ENCODE peak calls at places on chromosomes 11 and 22, in four cellular contexts. One of them, this sample, is unnamed.

GRCh38 chr11:63494936-63495335 is 4.0 kb upstream of the PLAAT5 start:
- DNase-seq in GM23338: no peak
- DNase-seq in K562: no peak
- DNase-seq in HepG2: no peak
- DNase-seq in this sample: no peak

GRCh38 chr11:69541501-69542313 is 60.2 kb downstream of the LINC01488 start:
- DNase-seq in HepG2: peak
- DNase-seq in K562: no peak
- DNase-seq in GM23338: no peak
- DNase-seq in this sample: no peak

GRCh38 chr11:119376197-119376847 is 5.2 kb downstream of the USP2 start:
- DNase-seq in HepG2: peak
- DNase-seq in K562: no peak
- DNase-seq in GM23338: no peak
- DNase-seq in this sample: no peak

GRCh38 chr11:117375960-117376359 is 48.3 kb downstream of the CEP164 start:
- DNase-seq in HepG2: no peak
- DNase-seq in GM23338: no peak
- DNase-seq in K562: no peak
- DNase-seq in this sample: no peak

GRCh38 chr11:86047275-86047991 is 21.5 kb downstream of the PICALM start:
- DNase-seq in K562: no peak
- DNase-seq in HepG2: no peak
- DNase-seq in GM23338: no peak
- DNase-seq in this sample: no peak

GRCh38 chr11:127496165-127496564 is 495.6 kb upstream of the KIRREL3 start:
- DNase-seq in K562: no peak
- DNase-seq in HepG2: no peak
- DNase-seq in GM23338: no peak
- DNase-seq in this sample: no peak

GRCh38 chr22:48715511-48715910 is 1112.2 kb downstream of the BRD1 start:
- DNase-seq in HepG2: no peak
- DNase-seq in GM23338: no peak
- DNase-seq in K562: no peak
- DNase-seq in this sample: no peak

GRCh38 chr11:68448604-68449011 is 11.9 kb upstream of the PPP6R3 start:
- DNase-seq in GM23338: no peak
- DNase-seq in HepG2: no peak
- DNase-seq in K562: no peak
- DNase-seq in this sample: no peak

GRCh38 chr11:60777106-60777505 is 8.0 kb upstream of the MS4A10 start:
- DNase-seq in K562: no peak
- DNase-seq in HepG2: no peak
- DNase-seq in GM23338: no peak
- DNase-seq in this sample: no peak

GRCh38 chr22:19851291-19852176 is 3.1 kb downstream of the GNB1L start:
- DNase-seq in K562: peak
- DNase-seq in GM23338: no peak
- DNase-seq in HepG2: no peak
- DNase-seq in this sample: no peak

GRCh38 chr11:79963886-79964660 is 523.2 kb upstream of the TENM4 start:
- DNase-seq in K562: no peak
- DNase-seq in HepG2: no peak
- DNase-seq in GM23338: no peak
- DNase-seq in this sample: no peak

GRCh38 chr11:2837096-2837601 is 48.4 kb downstream of the CDKN1C start:
- DNase-seq in GM23338: peak
- DNase-seq in HepG2: peak
- DNase-seq in K562: peak
- DNase-seq in this sample: no peak

DNA sequence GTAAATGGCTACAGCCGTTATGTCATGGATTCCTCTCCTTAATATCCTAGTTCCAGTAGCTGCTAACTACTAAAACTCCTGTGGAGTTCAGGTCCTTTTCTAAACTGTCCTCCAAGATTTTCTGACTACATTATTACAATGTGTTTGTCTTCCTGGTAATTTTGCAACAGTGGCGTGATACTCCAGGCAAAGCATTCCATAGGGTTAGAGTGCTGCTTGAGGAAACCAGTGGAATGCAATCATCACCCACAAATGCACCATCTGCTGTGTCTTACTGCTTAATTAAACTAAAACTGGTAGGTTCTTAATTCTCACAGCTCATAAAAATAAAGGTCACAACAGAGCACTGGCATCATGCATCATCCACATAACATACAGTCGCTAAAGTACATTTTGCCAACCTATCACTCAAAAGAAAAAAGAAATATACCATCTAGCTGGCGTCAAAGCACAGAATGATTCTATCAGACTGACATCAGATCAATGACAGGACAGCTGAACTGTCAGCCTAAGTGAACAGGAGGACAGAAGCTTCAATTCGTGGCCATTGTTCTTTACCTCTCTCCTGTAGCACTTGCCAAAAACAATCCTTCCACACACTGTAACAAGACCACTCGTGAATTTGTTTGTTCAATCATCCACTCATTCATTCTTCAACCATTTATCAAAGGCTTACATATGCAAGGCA is 182.5 kb downstream of the CADM1 start:
- DNase-seq in HepG2: no peak
- DNase-seq in K562: no peak
- DNase-seq in GM23338: no peak
- DNase-seq in this sample: no peak
- TF ChIP-seq CREB1 in HepG2: no peak
- TF ChIP-seq CREB1 in K562: no peak
- TF ChIP-seq CREB1 in GM23338: no peak
- TF ChIP-seq CREB1 in this sample: no peak

GRCh38 chr22:30890689-30891442 is 77.7 kb downstream of the MORC2 start:
- DNase-seq in GM23338: peak
- DNase-seq in HepG2: no peak
- DNase-seq in K562: peak
- DNase-seq in this sample: no peak
- TF ChIP-seq REST in GM23338: no peak
- TF ChIP-seq REST in HepG2: no peak
- TF ChIP-seq REST in K562: no peak
- TF ChIP-seq REST in this sample: no peak

GRCh38 chr11:47399860-47400812 is 8.3 kb upstream of the SLC39A13 start:
- DNase-seq in K562: peak
- DNase-seq in HepG2: no peak
- DNase-seq in GM23338: peak
- DNase-seq in this sample: no peak

GRCh38 chr11:47398551-47398950 is 9.8 kb upstream of the SLC39A13 start:
- DNase-seq in GM23338: no peak
- DNase-seq in K562: no peak
- DNase-seq in HepG2: no peak
- DNase-seq in this sample: no peak

GRCh38 chr11:47403135-47403534 is 5.3 kb upstream of the SLC39A13 start:
- DNase-seq in GM23338: no peak
- DNase-seq in K562: no peak
- DNase-seq in HepG2: no peak
- DNase-seq in this sample: no peak

GRCh38 chr11:47403571-47403970 is 4.8 kb upstream of the SLC39A13 start:
- DNase-seq in GM23338: no peak
- DNase-seq in HepG2: no peak
- DNase-seq in K562: no peak
- DNase-seq in this sample: no peak

GRCh38 chr11:47400813-47401279 is 7.5 kb upstream of the SLC39A13 start:
- DNase-seq in HepG2: no peak
- DNase-seq in GM23338: no peak
- DNase-seq in K562: peak
- DNase-seq in this sample: peak
- TF ChIP-seq CREB1 in HepG2: no peak
- TF ChIP-seq CREB1 in GM23338: no peak
- TF ChIP-seq CREB1 in K562: no peak
- TF ChIP-seq CREB1 in this sample: no peak

GRCh38 chr11:34601609-34602008 is 19.3 kb upstream of the EHF start:
- DNase-seq in K562: no peak
- DNase-seq in GM23338: no peak
- DNase-seq in HepG2: peak
- DNase-seq in this sample: no peak
- TF ChIP-seq REST in K562: no peak
- TF ChIP-seq REST in GM23338: no peak
- TF ChIP-seq REST in HepG2: no peak
- TF ChIP-seq REST in this sample: no peak

DNA sequence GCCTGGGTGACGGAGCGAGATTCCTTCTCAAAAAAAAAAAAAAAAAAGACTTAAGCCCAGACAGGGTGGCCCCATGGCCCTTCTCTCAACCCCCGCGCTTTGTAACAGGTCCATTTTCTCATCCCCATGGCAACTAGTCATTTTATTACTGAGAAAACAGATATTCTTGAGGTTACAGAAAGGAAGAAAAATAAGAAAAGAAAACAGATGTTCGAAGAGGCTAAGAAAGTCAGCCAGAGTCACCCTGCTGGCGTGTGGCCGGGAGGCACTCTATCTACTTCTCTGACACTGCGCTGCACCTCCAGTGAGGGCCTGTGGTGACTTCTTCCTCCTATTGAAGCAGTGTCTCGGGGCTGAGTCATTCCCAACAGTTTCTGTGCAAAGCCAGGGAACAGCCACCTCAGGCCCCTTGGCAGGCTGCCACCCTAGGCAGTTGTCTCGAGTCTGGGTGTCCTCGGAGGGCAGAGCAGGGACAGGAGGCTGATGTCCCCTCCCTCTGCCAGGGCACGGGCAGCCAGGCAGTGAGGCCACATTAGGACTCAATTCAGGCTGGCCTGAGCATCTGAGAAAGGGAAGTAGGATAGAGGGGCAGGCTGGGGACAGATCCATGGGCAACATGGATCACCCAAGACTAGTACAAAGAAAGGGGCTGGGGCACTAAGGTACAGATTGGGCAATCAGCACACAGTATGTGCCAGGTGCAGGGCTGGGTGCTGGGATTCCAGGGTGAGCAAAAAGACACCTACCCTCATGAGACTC is 16.4 kb upstream of the SYVN1 start:
- DNase-seq in HepG2: peak
- DNase-seq in K562: peak
- DNase-seq in GM23338: no peak
- DNase-seq in this sample: peak
- TF ChIP-seq CREB1 in HepG2: no peak
- TF ChIP-seq CREB1 in K562: no peak
- TF ChIP-seq CREB1 in GM23338: no peak
- TF ChIP-seq CREB1 in this sample: no peak

DNA sequence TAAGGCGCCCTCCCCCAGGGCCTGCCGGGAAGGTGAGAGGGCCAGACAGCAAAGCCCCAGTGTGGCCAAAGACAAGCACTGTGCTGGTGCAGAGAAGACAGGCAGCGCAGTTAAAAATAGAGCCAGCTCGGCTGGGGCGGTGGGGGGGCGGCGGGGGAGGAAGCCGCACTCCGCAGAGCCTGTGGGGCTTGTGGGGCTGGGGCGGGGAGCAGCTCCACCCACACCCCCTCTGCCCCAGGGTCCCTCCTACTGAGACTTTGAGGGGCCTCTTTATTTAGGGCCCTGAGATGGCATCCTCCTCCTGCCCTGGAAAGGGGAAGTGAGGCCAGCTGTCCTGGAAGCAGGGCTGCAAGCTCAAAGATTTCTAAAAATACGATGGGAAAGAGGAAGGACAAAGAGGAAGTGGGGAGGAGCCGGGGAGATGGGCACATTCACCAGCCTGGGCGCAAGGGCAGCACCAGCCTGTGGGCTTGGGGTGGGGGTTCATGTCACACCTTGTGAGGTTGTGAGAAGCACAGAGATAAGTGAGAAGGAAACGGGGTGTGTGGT is 2.6 kb downstream of the CYTH4 start:
- DNase-seq in K562: no peak
- DNase-seq in GM23338: no peak
- DNase-seq in HepG2: no peak
- DNase-seq in this sample: peak
- TF ChIP-seq REST in K562: no peak
- TF ChIP-seq REST in GM23338: no peak
- TF ChIP-seq REST in HepG2: no peak
- TF ChIP-seq REST in this sample: no peak

DNA sequence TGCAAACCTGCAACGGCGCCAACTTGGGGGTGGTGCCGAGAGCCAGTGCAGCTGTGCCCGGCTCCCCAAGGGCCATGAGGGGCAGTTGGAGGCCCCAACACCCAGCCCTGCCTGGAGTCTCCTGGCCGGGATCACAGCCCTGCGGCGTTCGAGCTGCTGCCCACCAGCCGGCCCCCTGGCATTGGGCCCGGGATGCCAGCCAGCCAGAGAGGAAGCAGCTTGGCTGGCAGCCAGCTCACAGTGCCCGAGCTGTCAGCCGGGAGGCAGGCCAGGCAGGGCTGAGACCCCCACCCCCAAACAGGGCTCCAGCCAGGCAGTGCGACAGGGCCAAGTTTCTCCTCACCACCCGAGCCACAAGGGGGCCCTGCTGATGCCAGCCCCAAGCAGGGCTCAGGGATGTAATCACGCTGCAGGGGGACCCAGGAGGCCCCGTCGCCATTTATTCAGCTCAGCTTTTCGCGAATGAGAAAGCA is 26.0 kb upstream of the TCF20 start:
- DNase-seq in HepG2: no peak
- DNase-seq in K562: no peak
- DNase-seq in GM23338: peak
- DNase-seq in this sample: no peak
- TF ChIP-seq CREB1 in HepG2: no peak
- TF ChIP-seq CREB1 in K562: no peak
- TF ChIP-seq CREB1 in GM23338: no peak
- TF ChIP-seq CREB1 in this sample: no peak

DNA sequence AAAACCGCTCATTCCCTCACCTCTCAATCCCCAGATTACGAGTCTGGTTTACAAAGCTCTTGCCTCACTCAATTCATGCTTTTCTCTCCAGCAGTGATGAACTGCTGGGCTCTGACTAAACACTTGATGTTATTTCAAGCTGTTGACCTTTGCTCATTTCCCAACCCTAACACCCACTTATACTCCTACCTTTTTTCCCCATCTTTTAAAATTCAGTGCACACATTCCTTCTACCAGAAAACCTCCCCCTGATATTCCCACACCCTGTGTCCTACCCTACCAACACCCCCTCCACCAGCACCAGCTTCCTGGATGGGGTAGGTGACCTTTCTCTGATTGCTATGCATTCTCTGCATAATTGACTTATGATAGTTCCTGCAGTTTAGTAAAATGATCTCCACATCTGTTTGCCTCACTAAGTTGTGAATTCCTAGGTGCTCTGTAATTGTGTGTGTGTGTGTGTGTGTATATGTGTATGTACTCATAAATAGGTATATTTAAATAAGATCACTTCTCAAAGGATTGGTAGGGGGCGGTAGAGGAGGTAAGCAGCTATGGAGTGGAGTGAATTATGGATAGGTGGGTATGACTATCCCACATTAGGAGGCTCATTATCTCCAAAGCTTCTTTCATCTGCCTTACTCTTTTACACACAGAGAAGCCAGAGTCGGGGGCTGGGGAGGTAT is 842 bp downstream of the HEPACAM start:
- DNase-seq in HepG2: peak
- DNase-seq in GM23338: peak
- DNase-seq in K562: no peak
- DNase-seq in this sample: no peak
- TF ChIP-seq REST in HepG2: no peak
- TF ChIP-seq REST in GM23338: no peak
- TF ChIP-seq REST in K562: no peak
- TF ChIP-seq REST in this sample: no peak

GRCh38 chr22:31084811-31085492 is 3.8 kb downstream of the SMTN start:
- DNase-seq in K562: peak
- DNase-seq in HepG2: no peak
- DNase-seq in GM23338: peak
- DNase-seq in this sample: peak
- TF ChIP-seq CREB1 in K562: no peak
- TF ChIP-seq CREB1 in HepG2: no peak
- TF ChIP-seq CREB1 in GM23338: no peak
- TF ChIP-seq CREB1 in this sample: peak

GRCh38 chr11:129277216-129277838 is 85.2 kb upstream of the ARHGAP32 start:
- DNase-seq in GM23338: no peak
- DNase-seq in HepG2: peak
- DNase-seq in K562: no peak
- DNase-seq in this sample: no peak
- TF ChIP-seq REST in GM23338: peak
- TF ChIP-seq REST in HepG2: peak
- TF ChIP-seq REST in K562: no peak
- TF ChIP-seq REST in this sample: peak